ENCODE peak calls at places on chromosome 2, in four cellular contexts. W is prostate gland, O is uterus, Z is adrenal gland. P is an unnamed sample.

GRCh38 chr2:162261032-162261945 is 18.0 kb upstream of the FAP start:
- DNase-seq in Z (peak; percentile 23), W (no peak), O (no peak), P (peak; percentile 91)

GRCh38 chr2:43109261-43109743 is 117.1 kb downstream of the ZFP36L2 start:
- DNase-seq in Z (no peak), W (no peak), O (no peak), P (peak; percentile 94)

GRCh38 chr2:15049096-15049993 is 416.8 kb downstream of the LRATD1 start:
- DNase-seq in W (no peak), O (no peak), Z (no peak), P (no peak)

GRCh38 chr2:75698928-75699327 is 11.8 kb downstream of the GCFC2 start:
- DNase-seq in O (no peak), Z (no peak), W (no peak), P (no peak)

GRCh38 chr2:143939976-143940375 is 579.9 kb downstream of the ZEB2 start:
- DNase-seq in W (no peak), O (no peak), Z (no peak), P (no peak)

GRCh38 chr2:158984554-158985207 is 16.2 kb downstream of the TANC1 start:
- DNase-seq in W (no peak), Z (no peak), O (no peak), P (no peak)

GRCh38 chr2:211751853-211752252 is 786.7 kb downstream of the ERBB4 start:
- DNase-seq in Z (no peak), W (no peak), O (no peak), P (no peak)

GRCh38 chr2:217987391-217987790 is 15.4 kb downstream of the TNS1 start:
- DNase-seq in O (no peak), Z (no peak), W (no peak), P (no peak)

GRCh38 chr2:139990646-139991335 is 1210.6 kb upstream of the NXPH2 start:
- DNase-seq in O (no peak), W (no peak), Z (no peak), P (no peak)

GRCh38 chr2:119958642-119959268 is 54.1 kb upstream of the EPB41L5 start:
- DNase-seq in W (no peak), Z (no peak), O (no peak), P (no peak)

GRCh38 chr2:8682719-8683667 is 1.1 kb downstream of the ID2 start:
- DNase-seq in Z (peak; percentile 63), O (peak; percentile 40), W (peak; percentile 62), P (peak; percentile 66)

GRCh38 chr2:70089946-70090523 is 2.8 kb downstream of the PCBP1 start:
- DNase-seq in W (no peak), O (no peak), Z (no peak), P (peak; percentile 70)

GRCh38 chr2:70090706-70091334 is 3.5 kb downstream of the PCBP1 start:
- DNase-seq in O (no peak), Z (no peak), W (no peak), P (no peak)

GRCh38 chr2:70087703-70088507 is 628 bp downstream of the PCBP1 start:
- DNase-seq in W (peak; percentile 26), Z (peak; percentile 70), O (peak; percentile 43), P (peak; percentile 78)

GRCh38 chr2:70088508-70089219 is 1.4 kb downstream of the PCBP1 start:
- DNase-seq in Z (no peak), W (no peak), O (no peak), P (no peak)

DNA sequence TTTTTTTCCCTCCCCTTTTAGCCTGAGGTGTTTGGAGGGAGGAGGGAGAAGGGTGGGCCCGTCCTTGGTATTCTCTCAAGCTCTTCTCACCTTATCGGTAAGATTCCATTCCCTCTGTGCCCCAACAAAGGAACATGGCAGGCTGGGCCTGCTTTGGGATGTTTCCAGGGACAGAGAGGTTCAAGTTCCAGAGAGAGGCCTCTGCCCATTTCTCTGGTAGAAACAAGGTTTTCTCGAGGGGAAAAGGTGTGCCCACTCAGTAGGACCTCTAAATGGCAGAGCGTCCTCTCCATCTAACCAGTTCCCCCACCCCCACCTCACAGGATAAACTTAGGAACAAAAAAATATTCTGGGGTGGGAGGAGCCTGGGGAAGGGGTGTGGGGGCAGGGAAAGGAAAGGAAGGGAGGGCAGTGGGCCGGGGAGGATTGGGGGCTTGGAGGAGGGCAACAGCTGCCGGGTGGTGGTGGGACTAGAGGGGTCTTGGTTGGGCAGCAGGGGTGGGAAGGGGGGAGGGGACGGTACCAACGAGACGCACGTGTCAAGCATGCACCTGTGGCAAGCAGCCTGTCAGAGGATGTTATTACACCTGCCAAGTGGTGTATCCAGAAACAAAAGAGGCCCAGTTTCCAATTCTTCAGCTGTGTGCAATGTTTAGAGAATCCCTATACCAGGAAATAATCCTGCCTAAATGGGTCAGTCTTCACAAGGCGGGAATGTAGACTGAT is 2.1 kb downstream of the PCBP1 start:
- DNase-seq in W (no peak), Z (peak; percentile 49), O (no peak), P (peak; percentile 58)
- TF ChIP-seq POLR2A in W (peak; percentile 44), Z (peak; percentile 18), O (no peak), P (peak; percentile 3)

GRCh38 chr2:98446850-98447249 is 2.2 kb downstream of the INPP4A start:
- DNase-seq in W (no peak), O (no peak), Z (no peak), P (no peak)
- H3K4me3 ChIP-seq in W (no peak overlapping the region), O (no peak overlapping the region), Z (no peak overlapping the region), P (peak overlapping the region; percentile 92)

DNA sequence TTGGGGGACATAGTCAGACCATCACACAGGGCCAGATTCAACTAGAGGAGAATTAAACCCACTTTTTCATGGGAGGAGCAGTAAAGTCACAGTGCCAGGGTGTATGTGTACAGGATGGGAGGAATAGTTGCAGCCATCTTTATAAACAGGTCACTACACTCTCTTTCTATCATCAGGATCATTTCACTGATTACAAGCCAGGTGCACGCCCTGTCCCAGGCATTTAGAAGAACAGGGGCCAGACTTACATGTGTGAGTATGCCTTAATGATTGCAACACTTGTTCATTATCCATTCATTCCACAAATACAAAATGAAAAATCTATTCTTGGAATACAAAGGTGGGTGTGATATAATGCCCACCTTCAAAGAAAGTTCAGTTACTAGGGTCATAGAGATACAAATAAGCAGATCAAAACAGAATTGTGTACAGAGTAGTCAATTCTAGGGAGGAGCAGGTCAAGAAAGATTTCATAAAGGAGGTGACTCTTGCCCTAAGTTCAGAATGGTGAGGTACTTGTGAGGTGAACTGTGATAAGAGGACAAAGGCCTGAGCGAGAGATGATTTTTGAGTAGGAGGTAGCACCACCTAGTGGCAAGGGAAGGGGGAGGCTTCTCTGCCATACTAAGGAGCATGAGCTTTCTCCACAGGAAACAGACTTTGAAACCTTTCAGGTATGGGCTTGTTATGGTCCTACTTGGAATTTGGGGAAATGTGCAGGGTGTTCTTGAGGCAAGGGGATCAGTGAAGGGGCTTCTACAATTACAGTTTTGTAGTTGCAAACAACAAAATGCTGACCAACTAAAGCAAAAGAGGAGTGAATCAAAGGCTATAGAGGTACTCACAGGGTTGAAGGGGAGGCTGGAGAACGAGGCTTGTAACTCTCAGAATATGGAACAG is 156.3 kb downstream of the SUCLG1 start:
- DNase-seq in O (no peak), W (peak; percentile 5), Z (peak; percentile 28), P (peak; percentile 69)
- TF ChIP-seq CTCF in O (peak; percentile 20), W (no peak), Z (peak; percentile 65), P (peak; percentile 90)

GRCh38 chr2:237536083-237536415 is 30.3 kb upstream of the PRLH start:
- DNase-seq in Z (no peak), O (no peak), W (no peak), P (no peak)

GRCh38 chr2:237539681-237540080 is 26.7 kb upstream of the PRLH start:
- DNase-seq in Z (no peak), O (no peak), W (no peak), P (no peak)

GRCh38 chr2:237536617-237537016 is 29.8 kb upstream of the PRLH start:
- DNase-seq in W (no peak), Z (no peak), O (no peak), P (no peak)

GRCh38 chr2:237538901-237539300 is 27.5 kb upstream of the PRLH start:
- DNase-seq in Z (no peak), W (no peak), O (no peak), P (no peak)

DNA sequence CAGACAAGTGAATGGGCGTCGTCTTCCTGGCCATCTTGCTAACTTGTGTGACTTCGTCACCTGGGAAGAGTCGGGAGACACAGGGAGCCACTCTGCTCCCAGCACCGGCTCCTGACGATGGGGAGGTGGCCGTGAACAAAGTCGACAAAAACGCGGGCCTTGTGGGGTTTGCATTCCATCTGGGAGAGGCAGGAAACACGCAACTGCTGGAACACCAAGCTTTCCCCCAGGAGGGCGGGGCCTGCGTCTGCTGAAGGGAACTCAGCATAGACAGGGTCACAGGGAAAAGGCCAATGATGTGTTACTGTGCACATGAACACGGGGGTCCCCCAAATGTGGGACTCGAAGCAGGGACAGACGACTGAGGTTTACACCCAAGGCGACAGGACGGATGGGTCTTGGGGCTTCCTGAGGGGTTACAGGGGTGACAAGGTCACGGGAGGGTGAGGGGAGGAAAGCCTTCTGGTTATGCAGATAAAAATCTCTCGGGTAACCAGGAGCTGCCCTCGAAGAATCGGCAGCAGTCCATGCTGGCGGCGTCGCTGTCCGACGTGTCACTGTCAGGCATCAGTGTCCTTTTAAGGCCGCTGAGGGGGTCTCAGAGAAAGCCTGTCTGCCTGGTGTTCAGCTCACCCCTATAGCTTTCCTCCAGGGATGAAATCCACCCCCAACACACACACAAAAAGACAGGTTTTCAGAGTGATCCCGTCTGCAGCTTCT is 28.2 kb upstream of the PRLH start:
- DNase-seq in Z (no peak), O (no peak), W (no peak), P (no peak)
- TF ChIP-seq POLR2A in Z (no peak), O (no peak), W (no peak), P (no peak)

GRCh38 chr2:46458763-46459505 is 20.4 kb upstream of the TMEM247 start:
- DNase-seq in W (no peak), O (no peak), Z (no peak), P (no peak)
- H3K4me3 ChIP-seq in W (no peak overlapping the region), O (no peak overlapping the region), Z (no peak overlapping the region), P (no peak overlapping the region)

GRCh38 chr2:65319674-65320041 is 92.0 kb downstream of the ACTR2 start:
- DNase-seq in W (no peak), Z (no peak), O (no peak), P (no peak)

GRCh38 chr2:65316072-65316471 is 88.4 kb downstream of the ACTR2 start:
- DNase-seq in O (peak; percentile 61), Z (peak; percentile 19), W (peak; percentile 94), P (no peak)

GRCh38 chr2:65319080-65319673 is 91.5 kb downstream of the ACTR2 start:
- DNase-seq in O (no peak), Z (no peak), W (no peak), P (no peak)

GRCh38 chr2:65317841-65318240 is 90.2 kb downstream of the ACTR2 start:
- DNase-seq in O (no peak), Z (no peak), W (no peak), P (no peak)

GRCh38 chr2:65320042-65320711 is 92.5 kb downstream of the ACTR2 start:
- DNase-seq in W (no peak), Z (peak; percentile 50), O (no peak), P (peak; percentile 38)
- TF ChIP-seq CTCF in W (no peak), Z (peak; percentile 30), O (no peak), P (no peak)